ENCODE peak calls at places on chromosomes 16 and 17, in ten cellular contexts. One of them, this sample, is unnamed.

GRCh38 chr17:35063514-35064223 is at the start of gene RFFL:
- DNase-seq in mucosa of descending colon: peak
- DNase-seq in K562: peak
- DNase-seq in psoas muscle: peak
- DNase-seq in HAP-1: no peak
- DNase-seq in activated T-helper 1 cell treated with anti-CD3 and anti-CD28 coated beads, Interleukin-2, amount 50 U/mL, for 16 hours: peak
- DNase-seq in NCI-H1105 treated with DMSO at 0.1 percent for 48 hours: no peak
- DNase-seq in HEK293T: peak
- DNase-seq in amygdala: peak
- DNase-seq in EL: peak
- DNase-seq in this sample: peak

GRCh38 chr16:30183961-30184429 is 593 bp downstream of the CORO1A start:
- DNase-seq in mucosa of descending colon: peak
- DNase-seq in K562: no peak
- DNase-seq in psoas muscle: peak
- DNase-seq in HAP-1: no peak
- DNase-seq in activated T-helper 1 cell treated with anti-CD3 and anti-CD28 coated beads, Interleukin-2, amount 50 U/mL, for 16 hours: peak
- DNase-seq in NCI-H1105 treated with DMSO at 0.1 percent for 48 hours: no peak
- DNase-seq in HEK293T: no peak
- DNase-seq in amygdala: no peak
- DNase-seq in EL: no peak
- DNase-seq in this sample: no peak

GRCh38 chr17:52686140-52686539 is 527.6 kb upstream of the CA10 start:
- DNase-seq in mucosa of descending colon: no peak
- DNase-seq in K562: no peak
- DNase-seq in psoas muscle: no peak
- DNase-seq in HAP-1: no peak
- DNase-seq in activated T-helper 1 cell treated with anti-CD3 and anti-CD28 coated beads, Interleukin-2, amount 50 U/mL, for 16 hours: no peak
- DNase-seq in NCI-H1105 treated with DMSO at 0.1 percent for 48 hours: no peak
- DNase-seq in HEK293T: no peak
- DNase-seq in amygdala: no peak
- DNase-seq in EL: no peak
- DNase-seq in this sample: no peak

GRCh38 chr17:63999680-64000531 is 1.8 kb downstream of the PRR29 start:
- DNase-seq in mucosa of descending colon: no peak
- DNase-seq in K562: no peak
- DNase-seq in psoas muscle: no peak
- DNase-seq in HAP-1: no peak
- DNase-seq in activated T-helper 1 cell treated with anti-CD3 and anti-CD28 coated beads, Interleukin-2, amount 50 U/mL, for 16 hours: no peak
- DNase-seq in NCI-H1105 treated with DMSO at 0.1 percent for 48 hours: no peak
- DNase-seq in HEK293T: no peak
- DNase-seq in amygdala: no peak
- DNase-seq in EL: no peak
- DNase-seq in this sample: no peak

GRCh38 chr16:14186007-14186953 is 115.2 kb downstream of the MRTFB start:
- DNase-seq in mucosa of descending colon: no peak
- DNase-seq in K562: no peak
- DNase-seq in psoas muscle: peak
- DNase-seq in HAP-1: no peak
- DNase-seq in activated T-helper 1 cell treated with anti-CD3 and anti-CD28 coated beads, Interleukin-2, amount 50 U/mL, for 16 hours: no peak
- DNase-seq in NCI-H1105 treated with DMSO at 0.1 percent for 48 hours: peak
- DNase-seq in HEK293T: peak
- DNase-seq in amygdala: peak
- DNase-seq in EL: peak
- DNase-seq in this sample: peak

GRCh38 chr17:81228420-81228819 is 5.7 kb upstream of the CEP131 start:
- DNase-seq in mucosa of descending colon: no peak
- DNase-seq in K562: no peak
- DNase-seq in psoas muscle: no peak
- DNase-seq in HAP-1: no peak
- DNase-seq in activated T-helper 1 cell treated with anti-CD3 and anti-CD28 coated beads, Interleukin-2, amount 50 U/mL, for 16 hours: no peak
- DNase-seq in NCI-H1105 treated with DMSO at 0.1 percent for 48 hours: no peak
- DNase-seq in HEK293T: no peak
- DNase-seq in amygdala: no peak
- DNase-seq in EL: no peak
- DNase-seq in this sample: no peak

GRCh38 chr17:68459030-68459376 is 1.7 kb upstream of the WIPI1 start:
- DNase-seq in mucosa of descending colon: no peak
- DNase-seq in K562: no peak
- DNase-seq in psoas muscle: no peak
- DNase-seq in HAP-1: no peak
- DNase-seq in activated T-helper 1 cell treated with anti-CD3 and anti-CD28 coated beads, Interleukin-2, amount 50 U/mL, for 16 hours: no peak
- DNase-seq in NCI-H1105 treated with DMSO at 0.1 percent for 48 hours: no peak
- DNase-seq in HEK293T: no peak
- DNase-seq in amygdala: no peak
- DNase-seq in EL: no peak
- DNase-seq in this sample: no peak

GRCh38 chr16:8644513-8645140 is 23.1 kb downstream of the METTL22 start:
- DNase-seq in mucosa of descending colon: peak
- DNase-seq in K562: no peak
- DNase-seq in psoas muscle: no peak
- DNase-seq in HAP-1: no peak
- DNase-seq in activated T-helper 1 cell treated with anti-CD3 and anti-CD28 coated beads, Interleukin-2, amount 50 U/mL, for 16 hours: no peak
- DNase-seq in NCI-H1105 treated with DMSO at 0.1 percent for 48 hours: no peak
- DNase-seq in HEK293T: no peak
- DNase-seq in amygdala: no peak
- DNase-seq in EL: no peak
- DNase-seq in this sample: no peak

GRCh38 chr17:20059728-20060188 is 50.6 kb downstream of the SPECC1 start:
- DNase-seq in mucosa of descending colon: no peak
- DNase-seq in K562: no peak
- DNase-seq in psoas muscle: no peak
- DNase-seq in HAP-1: no peak
- DNase-seq in activated T-helper 1 cell treated with anti-CD3 and anti-CD28 coated beads, Interleukin-2, amount 50 U/mL, for 16 hours: no peak
- DNase-seq in NCI-H1105 treated with DMSO at 0.1 percent for 48 hours: no peak
- DNase-seq in HEK293T: no peak
- DNase-seq in amygdala: no peak
- DNase-seq in EL: no peak
- DNase-seq in this sample: peak

GRCh38 chr17:29179232-29180036 is 764 bp downstream of the MYO18A start:
- DNase-seq in mucosa of descending colon: peak
- DNase-seq in K562: peak
- DNase-seq in psoas muscle: peak
- DNase-seq in HAP-1: peak
- DNase-seq in activated T-helper 1 cell treated with anti-CD3 and anti-CD28 coated beads, Interleukin-2, amount 50 U/mL, for 16 hours: no peak
- DNase-seq in NCI-H1105 treated with DMSO at 0.1 percent for 48 hours: peak
- DNase-seq in HEK293T: no peak
- DNase-seq in amygdala: no peak
- DNase-seq in EL: peak
- DNase-seq in this sample: peak

GRCh38 chr16:76910931-76911330 is 280.1 kb upstream of the MON1B start:
- DNase-seq in mucosa of descending colon: no peak
- DNase-seq in K562: no peak
- DNase-seq in psoas muscle: no peak
- DNase-seq in HAP-1: no peak
- DNase-seq in activated T-helper 1 cell treated with anti-CD3 and anti-CD28 coated beads, Interleukin-2, amount 50 U/mL, for 16 hours: no peak
- DNase-seq in NCI-H1105 treated with DMSO at 0.1 percent for 48 hours: no peak
- DNase-seq in HEK293T: no peak
- DNase-seq in amygdala: no peak
- DNase-seq in EL: no peak
- DNase-seq in this sample: peak

GRCh38 chr17:78728495-78728894 is 53.6 kb downstream of the CYTH1 start:
- DNase-seq in mucosa of descending colon: no peak
- DNase-seq in K562: no peak
- DNase-seq in psoas muscle: no peak
- DNase-seq in HAP-1: no peak
- DNase-seq in activated T-helper 1 cell treated with anti-CD3 and anti-CD28 coated beads, Interleukin-2, amount 50 U/mL, for 16 hours: no peak
- DNase-seq in NCI-H1105 treated with DMSO at 0.1 percent for 48 hours: no peak
- DNase-seq in HEK293T: no peak
- DNase-seq in amygdala: no peak
- DNase-seq in EL: no peak
- DNase-seq in this sample: no peak

GRCh38 chr17:81967533-81968395 is 6.8 kb upstream of the NOTUM start:
- DNase-seq in mucosa of descending colon: peak
- DNase-seq in K562: peak
- DNase-seq in psoas muscle: peak
- DNase-seq in HAP-1: peak
- DNase-seq in activated T-helper 1 cell treated with anti-CD3 and anti-CD28 coated beads, Interleukin-2, amount 50 U/mL, for 16 hours: peak
- DNase-seq in NCI-H1105 treated with DMSO at 0.1 percent for 48 hours: peak
- DNase-seq in HEK293T: no peak
- DNase-seq in amygdala: peak
- DNase-seq in EL: peak
- DNase-seq in this sample: no peak

GRCh38 chr17:78969865-78970264 is 9.9 kb downstream of the LGALS3BP start:
- DNase-seq in mucosa of descending colon: no peak
- DNase-seq in K562: no peak
- DNase-seq in psoas muscle: no peak
- DNase-seq in HAP-1: no peak
- DNase-seq in activated T-helper 1 cell treated with anti-CD3 and anti-CD28 coated beads, Interleukin-2, amount 50 U/mL, for 16 hours: no peak
- DNase-seq in NCI-H1105 treated with DMSO at 0.1 percent for 48 hours: no peak
- DNase-seq in HEK293T: no peak
- DNase-seq in amygdala: no peak
- DNase-seq in EL: no peak
- DNase-seq in this sample: no peak

GRCh38 chr16:27273670-27274522 is 5.3 kb upstream of the NSMCE1 start:
- DNase-seq in mucosa of descending colon: no peak
- DNase-seq in K562: no peak
- DNase-seq in psoas muscle: no peak
- DNase-seq in HAP-1: no peak
- DNase-seq in activated T-helper 1 cell treated with anti-CD3 and anti-CD28 coated beads, Interleukin-2, amount 50 U/mL, for 16 hours: no peak
- DNase-seq in NCI-H1105 treated with DMSO at 0.1 percent for 48 hours: no peak
- DNase-seq in HEK293T: no peak
- DNase-seq in amygdala: no peak
- DNase-seq in EL: peak
- DNase-seq in this sample: peak

GRCh38 chr16:18797746-18798145 is 3.6 kb downstream of the ARL6IP1 start:
- DNase-seq in mucosa of descending colon: no peak
- DNase-seq in K562: no peak
- DNase-seq in psoas muscle: no peak
- DNase-seq in HAP-1: no peak
- DNase-seq in activated T-helper 1 cell treated with anti-CD3 and anti-CD28 coated beads, Interleukin-2, amount 50 U/mL, for 16 hours: no peak
- DNase-seq in NCI-H1105 treated with DMSO at 0.1 percent for 48 hours: no peak
- DNase-seq in HEK293T: no peak
- DNase-seq in amygdala: no peak
- DNase-seq in EL: no peak
- DNase-seq in this sample: no peak